ENCODE peak calls at places on chromosomes 16 and 17, in five cellular contexts. One of them, this sample, is unnamed.

GRCh38 chr17:37824534-37825485 is 80.0 kb upstream of the HNF1B start:
- DNase-seq in heart left ventricle: no peak
- DNase-seq in retinal pigment epithelial cell: no peak
- DNase-seq in fibroblast of mammary gland: peak; percentile 65
- DNase-seq in lower leg skin: no peak
- DNase-seq in this sample: no peak

GRCh38 chr16:89155184-89155679 is 16.3 kb upstream of the CDH15 start:
- DNase-seq in heart left ventricle: peak; percentile 63
- DNase-seq in retinal pigment epithelial cell: peak; percentile 11
- DNase-seq in fibroblast of mammary gland: peak; percentile 83
- DNase-seq in lower leg skin: peak; percentile 73
- DNase-seq in this sample: peak; percentile 68

GRCh38 chr17:45306623-45307022 is 10.2 kb downstream of the MAP3K14 start:
- DNase-seq in heart left ventricle: no peak
- DNase-seq in retinal pigment epithelial cell: no peak
- DNase-seq in fibroblast of mammary gland: no peak
- DNase-seq in lower leg skin: no peak
- DNase-seq in this sample: no peak

GRCh38 chr17:41919840-41920579 is 1.3 kb upstream of the ACLY start:
- DNase-seq in heart left ventricle: no peak
- DNase-seq in retinal pigment epithelial cell: no peak
- DNase-seq in fibroblast of mammary gland: peak; percentile 72
- DNase-seq in lower leg skin: no peak
- DNase-seq in this sample: peak; percentile 59

GRCh38 chr16:17591655-17592405 is 121.1 kb upstream of the XYLT1 start:
- DNase-seq in heart left ventricle: no peak
- DNase-seq in retinal pigment epithelial cell: no peak
- DNase-seq in fibroblast of mammary gland: no peak
- DNase-seq in lower leg skin: no peak
- DNase-seq in this sample: no peak

GRCh38 chr17:63116967-63117366 is 150.9 kb downstream of the TANC2 start:
- DNase-seq in heart left ventricle: no peak
- DNase-seq in retinal pigment epithelial cell: peak; percentile 41
- DNase-seq in fibroblast of mammary gland: peak; percentile 45
- DNase-seq in lower leg skin: no peak
- DNase-seq in this sample: no peak

GRCh38 chr16:85819711-85820110 is 20.2 kb downstream of the COX4I1 start:
- DNase-seq in heart left ventricle: no peak
- DNase-seq in retinal pigment epithelial cell: no peak
- DNase-seq in fibroblast of mammary gland: peak; percentile 4
- DNase-seq in lower leg skin: no peak
- DNase-seq in this sample: no peak

GRCh38 chr17:45006927-45007461 is 38.9 kb upstream of the C1QL1 start:
- DNase-seq in heart left ventricle: no peak
- DNase-seq in retinal pigment epithelial cell: no peak
- DNase-seq in fibroblast of mammary gland: no peak
- DNase-seq in lower leg skin: no peak
- DNase-seq in this sample: no peak

GRCh38 chr17:78530675-78531074 is 46.5 kb downstream of the DNAH17 start:
- DNase-seq in heart left ventricle: no peak
- DNase-seq in retinal pigment epithelial cell: no peak
- DNase-seq in fibroblast of mammary gland: no peak
- DNase-seq in lower leg skin: no peak
- DNase-seq in this sample: no peak

GRCh38 chr16:85234310-85235235 is 122.3 kb upstream of the CIBAR2 start:
- DNase-seq in heart left ventricle: peak; percentile 76
- DNase-seq in retinal pigment epithelial cell: no peak
- DNase-seq in fibroblast of mammary gland: peak; percentile 72
- DNase-seq in lower leg skin: peak; percentile 40
- DNase-seq in this sample: peak; percentile 40

GRCh38 chr16:30092373-30093010 is 768 bp upstream of the TBX6 start:
- DNase-seq in heart left ventricle: peak; percentile 84
- DNase-seq in retinal pigment epithelial cell: no peak
- DNase-seq in fibroblast of mammary gland: peak; percentile 81
- DNase-seq in lower leg skin: peak; percentile 82
- DNase-seq in this sample: peak; percentile 86

GRCh38 chr16:55207679-55208294 is 116.2 kb upstream of the IRX6 start:
- DNase-seq in heart left ventricle: no peak
- DNase-seq in retinal pigment epithelial cell: no peak
- DNase-seq in fibroblast of mammary gland: no peak
- DNase-seq in lower leg skin: no peak
- DNase-seq in this sample: no peak

GRCh38 chr16:30923554-30924085 is at the start of gene FBXL19:
- DNase-seq in heart left ventricle: peak; percentile 60
- DNase-seq in retinal pigment epithelial cell: no peak
- DNase-seq in fibroblast of mammary gland: no peak
- DNase-seq in lower leg skin: no peak
- DNase-seq in this sample: no peak

GRCh38 chr17:40558651-40559015 is 6.6 kb downstream of the CCR7 start:
- DNase-seq in heart left ventricle: peak; percentile 3
- DNase-seq in retinal pigment epithelial cell: no peak
- DNase-seq in fibroblast of mammary gland: no peak
- DNase-seq in lower leg skin: no peak
- DNase-seq in this sample: no peak

GRCh38 chr17:61157246-61157887 is 242.3 kb upstream of the TBX2 start:
- DNase-seq in heart left ventricle: peak; percentile 10
- DNase-seq in retinal pigment epithelial cell: no peak
- DNase-seq in fibroblast of mammary gland: peak; percentile 73
- DNase-seq in lower leg skin: no peak
- DNase-seq in this sample: no peak

GRCh38 chr17:34177642-34178041 is 77.4 kb upstream of the CCL2 start:
- DNase-seq in heart left ventricle: no peak
- DNase-seq in retinal pigment epithelial cell: no peak
- DNase-seq in fibroblast of mammary gland: peak; percentile 77
- DNase-seq in lower leg skin: no peak
- DNase-seq in this sample: no peak

GRCh38 chr17:37856245-37856644 is 68.0 kb upstream of the TBC1D3K start:
- DNase-seq in heart left ventricle: no peak
- DNase-seq in retinal pigment epithelial cell: no peak
- DNase-seq in fibroblast of mammary gland: no peak
- DNase-seq in lower leg skin: no peak
- DNase-seq in this sample: no peak

GRCh38 chr17:38745545-38745944 is 2.6 kb downstream of the PCGF2 start:
- DNase-seq in heart left ventricle: no peak
- DNase-seq in retinal pigment epithelial cell: no peak
- DNase-seq in fibroblast of mammary gland: no peak
- DNase-seq in lower leg skin: no peak
- DNase-seq in this sample: no peak

GRCh38 chr16:11300560-11300892 is 19.4 kb upstream of the PRM1 start:
- DNase-seq in heart left ventricle: no peak
- DNase-seq in retinal pigment epithelial cell: no peak
- DNase-seq in fibroblast of mammary gland: no peak
- DNase-seq in lower leg skin: no peak
- DNase-seq in this sample: no peak

GRCh38 chr16:23509763-23510153 is 536 bp downstream of the GGA2 start:
- DNase-seq in heart left ventricle: peak; percentile 32
- DNase-seq in retinal pigment epithelial cell: peak; percentile 86
- DNase-seq in fibroblast of mammary gland: peak; percentile 29
- DNase-seq in lower leg skin: no peak
- DNase-seq in this sample: no peak

GRCh38 chr17:66652840-66653507 is 181.9 kb upstream of the CACNG5 start:
- DNase-seq in heart left ventricle: no peak
- DNase-seq in retinal pigment epithelial cell: no peak
- DNase-seq in fibroblast of mammary gland: peak; percentile 70
- DNase-seq in lower leg skin: no peak
- DNase-seq in this sample: no peak

GRCh38 chr16:72788269-72788809 is 259.6 kb downstream of the ZFHX3 start:
- DNase-seq in heart left ventricle: no peak
- DNase-seq in retinal pigment epithelial cell: no peak
- DNase-seq in fibroblast of mammary gland: no peak
- DNase-seq in lower leg skin: no peak
- DNase-seq in this sample: no peak

GRCh38 chr17:14337596-14338079 is 36.8 kb downstream of the HS3ST3B1 start:
- DNase-seq in heart left ventricle: no peak
- DNase-seq in retinal pigment epithelial cell: no peak
- DNase-seq in fibroblast of mammary gland: no peak
- DNase-seq in lower leg skin: no peak
- DNase-seq in this sample: no peak

GRCh38 chr17:34902761-34903325 is 58.4 kb downstream of the CCT6B start:
- DNase-seq in heart left ventricle: no peak
- DNase-seq in retinal pigment epithelial cell: no peak
- DNase-seq in fibroblast of mammary gland: no peak
- DNase-seq in lower leg skin: no peak
- DNase-seq in this sample: no peak

GRCh38 chr17:83137523-83137922 is 58.1 kb downstream of the METRNL start:
- DNase-seq in heart left ventricle: peak; percentile 2
- DNase-seq in retinal pigment epithelial cell: no peak
- DNase-seq in fibroblast of mammary gland: no peak
- DNase-seq in lower leg skin: no peak
- DNase-seq in this sample: no peak

GRCh38 chr17:40425741-40426140 is 8.0 kb upstream of the TOP2A start:
- DNase-seq in heart left ventricle: no peak
- DNase-seq in retinal pigment epithelial cell: no peak
- DNase-seq in fibroblast of mammary gland: no peak
- DNase-seq in lower leg skin: no peak
- DNase-seq in this sample: no peak

GRCh38 chr17:59846391-59847165 is 46.2 kb downstream of the TUBD1 start:
- DNase-seq in heart left ventricle: no peak
- DNase-seq in retinal pigment epithelial cell: no peak
- DNase-seq in fibroblast of mammary gland: peak; percentile 92
- DNase-seq in lower leg skin: peak; percentile 86
- DNase-seq in this sample: peak; percentile 68

GRCh38 chr16:85929259-85929704 is 30.3 kb downstream of the IRF8 start:
- DNase-seq in heart left ventricle: no peak
- DNase-seq in retinal pigment epithelial cell: no peak
- DNase-seq in fibroblast of mammary gland: no peak
- DNase-seq in lower leg skin: no peak
- DNase-seq in this sample: no peak

GRCh38 chr17:58325289-58325726 is 3.3 kb downstream of the TSPOAP1 start:
- DNase-seq in heart left ventricle: no peak
- DNase-seq in retinal pigment epithelial cell: no peak
- DNase-seq in fibroblast of mammary gland: no peak
- DNase-seq in lower leg skin: no peak
- DNase-seq in this sample: no peak

GRCh38 chr17:7982666-7983065 is 19.7 kb upstream of the GUCY2D start:
- DNase-seq in heart left ventricle: no peak
- DNase-seq in retinal pigment epithelial cell: no peak
- DNase-seq in fibroblast of mammary gland: no peak
- DNase-seq in lower leg skin: no peak
- DNase-seq in this sample: no peak

GRCh38 chr17:63702616-63703015 is 2.7 kb upstream of the LIMD2 start:
- DNase-seq in heart left ventricle: no peak
- DNase-seq in retinal pigment epithelial cell: no peak
- DNase-seq in fibroblast of mammary gland: no peak
- DNase-seq in lower leg skin: no peak
- DNase-seq in this sample: no peak

GRCh38 chr17:70183508-70183907 is 14.2 kb downstream of the KCNJ2 start:
- DNase-seq in heart left ventricle: no peak
- DNase-seq in retinal pigment epithelial cell: no peak
- DNase-seq in fibroblast of mammary gland: no peak
- DNase-seq in lower leg skin: no peak
- DNase-seq in this sample: no peak

GRCh38 chr17:35460354-35460851 is 11.8 kb upstream of the SLFN13 start:
- DNase-seq in heart left ventricle: peak; percentile 23
- DNase-seq in retinal pigment epithelial cell: no peak
- DNase-seq in fibroblast of mammary gland: no peak
- DNase-seq in lower leg skin: no peak
- DNase-seq in this sample: peak; percentile 75

GRCh38 chr17:45747907-45748306 is 36.2 kb upstream of the CRHR1 start:
- DNase-seq in heart left ventricle: no peak
- DNase-seq in retinal pigment epithelial cell: no peak
- DNase-seq in fibroblast of mammary gland: no peak
- DNase-seq in lower leg skin: no peak
- DNase-seq in this sample: no peak

GRCh38 chr17:38511126-38512108 is 83.2 kb downstream of the ARHGAP23 start:
- DNase-seq in heart left ventricle: no peak
- DNase-seq in retinal pigment epithelial cell: no peak
- DNase-seq in fibroblast of mammary gland: peak; percentile 59
- DNase-seq in lower leg skin: no peak
- DNase-seq in this sample: no peak

GRCh38 chr17:73644145-73645049 is at the start of gene SDK2:
- DNase-seq in heart left ventricle: no peak
- DNase-seq in retinal pigment epithelial cell: no peak
- DNase-seq in fibroblast of mammary gland: no peak
- DNase-seq in lower leg skin: no peak
- DNase-seq in this sample: no peak

GRCh38 chr17:73643846-73644144 is 450 bp downstream of the SDK2 start:
- DNase-seq in heart left ventricle: no peak
- DNase-seq in retinal pigment epithelial cell: no peak
- DNase-seq in fibroblast of mammary gland: no peak
- DNase-seq in lower leg skin: no peak
- DNase-seq in this sample: no peak

GRCh38 chr17:73641779-73642580 is 2.3 kb downstream of the SDK2 start:
- DNase-seq in heart left ventricle: no peak
- DNase-seq in retinal pigment epithelial cell: no peak
- DNase-seq in fibroblast of mammary gland: no peak
- DNase-seq in lower leg skin: no peak
- DNase-seq in this sample: no peak

GRCh38 chr17:73642659-73643011 is 1.6 kb downstream of the SDK2 start:
- DNase-seq in heart left ventricle: no peak
- DNase-seq in retinal pigment epithelial cell: no peak
- DNase-seq in fibroblast of mammary gland: no peak
- DNase-seq in lower leg skin: no peak
- DNase-seq in this sample: no peak

GRCh38 chr17:73643012-73643845 is 1.0 kb downstream of the SDK2 start:
- DNase-seq in heart left ventricle: no peak
- DNase-seq in retinal pigment epithelial cell: no peak
- DNase-seq in fibroblast of mammary gland: no peak
- DNase-seq in lower leg skin: no peak
- DNase-seq in this sample: no peak
- H3K4me3 ChIP-seq in heart left ventricle: peak overlapping the region; percentile 60
- H3K4me3 ChIP-seq in retinal pigment epithelial cell: peak overlapping the region; percentile 32
- H3K4me3 ChIP-seq in fibroblast of mammary gland: peak overlapping the region; percentile 44
- H3K4me3 ChIP-seq in lower leg skin: peak overlapping the region; percentile 26
- H3K4me3 ChIP-seq in this sample: peak overlapping the region; percentile 29

GRCh38 chr17:47698749-47699535 is 5.0 kb downstream of the TBKBP1 start:
- DNase-seq in heart left ventricle: peak; percentile 45
- DNase-seq in retinal pigment epithelial cell: no peak
- DNase-seq in fibroblast of mammary gland: peak; percentile 45
- DNase-seq in lower leg skin: no peak
- DNase-seq in this sample: peak; percentile 70
- TF ChIP-seq CTCF in heart left ventricle: peak; percentile 96
- TF ChIP-seq CTCF in retinal pigment epithelial cell: peak; percentile 91
- TF ChIP-seq CTCF in fibroblast of mammary gland: peak; percentile 71
- TF ChIP-seq CTCF in lower leg skin: peak; percentile 29
- TF ChIP-seq CTCF in this sample: peak; percentile 66

GRCh38 chr16:726188-726437 is 130 bp downstream of the CCDC78 start:
- DNase-seq in heart left ventricle: no peak
- DNase-seq in retinal pigment epithelial cell: no peak
- DNase-seq in fibroblast of mammary gland: no peak
- DNase-seq in lower leg skin: no peak
- DNase-seq in this sample: no peak
- H3K4me3 ChIP-seq in heart left ventricle: no peak overlapping the region
- H3K4me3 ChIP-seq in retinal pigment epithelial cell: no peak overlapping the region
- H3K4me3 ChIP-seq in fibroblast of mammary gland: no peak overlapping the region
- H3K4me3 ChIP-seq in lower leg skin: no peak overlapping the region
- H3K4me3 ChIP-seq in this sample: no peak overlapping the region

GRCh38 chr16:58324792-58325191 is 30.0 kb upstream of the PRSS54 start:
- DNase-seq in heart left ventricle: no peak
- DNase-seq in retinal pigment epithelial cell: no peak
- DNase-seq in fibroblast of mammary gland: no peak
- DNase-seq in lower leg skin: no peak
- DNase-seq in this sample: no peak
- TF ChIP-seq CTCF in heart left ventricle: no peak
- TF ChIP-seq CTCF in retinal pigment epithelial cell: no peak
- TF ChIP-seq CTCF in fibroblast of mammary gland: no peak
- TF ChIP-seq CTCF in lower leg skin: no peak
- TF ChIP-seq CTCF in this sample: no peak

This sample was measured in lung.